ENCODE peak calls at places on chromosomes 7 and 10, in nine cellular contexts. J, U, B, E, Z, D, K, N and G are unnamed samples. For H3K4me1 and H3K27me3, the result is how much of the 10 kb centered on the place peaks cover.

GRCh38 chr10:49076319-49076718 is 39.0 kb downstream of the VSTM4 start:
- DNase-seq in J (no peak), U (no peak), B (no peak), E (no peak), Z (no peak), D (no peak), K (no peak), N (no peak), G (no peak)

GRCh38 chr10:80462986-80463741 is 9.1 kb downstream of the TSPAN14 start:
- DNase-seq in J (no peak), U (no peak), B (no peak), E (peak), Z (no peak), D (no peak), K (no peak), N (no peak), G (no peak)

GRCh38 chr7:96097802-96098201 is 224.1 kb downstream of the SLC25A13 start:
- DNase-seq in J (no peak), U (no peak), B (no peak), E (no peak), Z (no peak), D (no peak), K (no peak), N (no peak), G (no peak)

GRCh38 chr7:55172881-55173609 is 154.2 kb downstream of the EGFR start:
- DNase-seq in J (no peak), U (no peak), B (no peak), E (no peak), Z (no peak), D (no peak), K (no peak), N (no peak), G (no peak)

GRCh38 chr7:141480953-141481352 is 70.3 kb upstream of the AGK start:
- DNase-seq in J (no peak), U (no peak), B (no peak), E (no peak), Z (no peak), D (no peak), K (no peak), N (no peak), G (no peak)

GRCh38 chr10:70074147-70074546 is 21.5 kb downstream of the MACROH2A2 start:
- DNase-seq in J (no peak), U (no peak), B (no peak), E (no peak), Z (no peak), D (no peak), K (no peak), N (no peak), G (no peak)

GRCh38 chr7:155228894-155229293 is 68.8 kb upstream of the INSIG1 start:
- DNase-seq in J (no peak), U (no peak), B (no peak), E (no peak), Z (no peak), D (no peak), K (no peak), N (no peak), G (no peak)

GRCh38 chr10:109676703-109677102 is 246.6 kb downstream of the XPNPEP1 start:
- DNase-seq in J (no peak), U (peak), B (no peak), E (no peak), Z (no peak), D (no peak), K (no peak), N (no peak), G (no peak)

GRCh38 chr10:82529064-82529463 is 654.1 kb downstream of the NRG3 start:
- DNase-seq in J (no peak), U (no peak), B (no peak), E (no peak), Z (no peak), D (no peak), K (no peak), N (no peak), G (no peak)

GRCh38 chr7:17084166-17084475 is 202.3 kb upstream of the AGR3 start:
- DNase-seq in J (no peak), U (no peak), B (no peak), E (no peak), Z (no peak), D (no peak), K (no peak), N (no peak), G (no peak)

GRCh38 chr7:55509322-55509721 is 63.0 kb downstream of the VOPP1 start:
- DNase-seq in J (no peak), U (no peak), B (no peak), E (no peak), Z (no peak), D (no peak), K (no peak), N (no peak), G (no peak)

GRCh38 chr7:55369427-55369826 is 4.3 kb downstream of the LANCL2 start:
- DNase-seq in J (no peak), U (no peak), B (no peak), E (no peak), Z (no peak), D (no peak), K (no peak), N (no peak), G (no peak)

GRCh38 chr7:44062180-44062902 is 3.0 kb downstream of the PGAM2 start:
- DNase-seq in J (no peak), U (no peak), B (peak), E (peak), Z (peak), D (peak), K (no peak), N (no peak), G (no peak)

GRCh38 chr10:102753724-102754123 is 10.0 kb downstream of the WBP1L start:
- DNase-seq in J (no peak), U (no peak), B (no peak), E (no peak), Z (no peak), D (no peak), K (no peak), N (no peak), G (no peak)

GRCh38 chr7:139603896-139604295 is 80.4 kb downstream of the CLEC2L start:
- DNase-seq in J (no peak), U (no peak), B (peak), E (no peak), Z (no peak), D (no peak), K (no peak), N (no peak), G (no peak)

GRCh38 chr7:35454575-35455385 is 200.9 kb upstream of the TBX20 start:
- DNase-seq in J (no peak), U (no peak), B (no peak), E (no peak), Z (no peak), D (no peak), K (no peak), N (no peak), G (no peak)

GRCh38 chr7:69749358-69749757 is 151.1 kb downstream of the AUTS2 start:
- DNase-seq in J (no peak), U (no peak), B (no peak), E (no peak), Z (no peak), D (no peak), K (no peak), N (no peak), G (no peak)

GRCh38 chr7:95596183-95597135 is at the start of gene PDK4:
- DNase-seq in J (peak), U (no peak), B (peak), E (peak), Z (peak), D (peak), K (peak), N (no peak), G (no peak)

GRCh38 chr7:41942468-41943097 is 239.7 kb upstream of the INHBA start:
- DNase-seq in J (peak), U (no peak), B (peak), E (no peak), Z (no peak), D (no peak), K (no peak), N (no peak), G (no peak)

GRCh38 chr7:113710310-113711106 is 208.3 kb downstream of the PPP1R3A start:
- DNase-seq in J (peak), U (peak), B (no peak), E (no peak), Z (no peak), D (no peak), K (no peak), N (peak), G (no peak)

GRCh38 chr10:97234403-97234802 is 48.6 kb upstream of the SLIT1 start:
- DNase-seq in J (peak), U (no peak), B (no peak), E (no peak), Z (no peak), D (no peak), K (no peak), N (no peak), G (no peak)

DNA sequence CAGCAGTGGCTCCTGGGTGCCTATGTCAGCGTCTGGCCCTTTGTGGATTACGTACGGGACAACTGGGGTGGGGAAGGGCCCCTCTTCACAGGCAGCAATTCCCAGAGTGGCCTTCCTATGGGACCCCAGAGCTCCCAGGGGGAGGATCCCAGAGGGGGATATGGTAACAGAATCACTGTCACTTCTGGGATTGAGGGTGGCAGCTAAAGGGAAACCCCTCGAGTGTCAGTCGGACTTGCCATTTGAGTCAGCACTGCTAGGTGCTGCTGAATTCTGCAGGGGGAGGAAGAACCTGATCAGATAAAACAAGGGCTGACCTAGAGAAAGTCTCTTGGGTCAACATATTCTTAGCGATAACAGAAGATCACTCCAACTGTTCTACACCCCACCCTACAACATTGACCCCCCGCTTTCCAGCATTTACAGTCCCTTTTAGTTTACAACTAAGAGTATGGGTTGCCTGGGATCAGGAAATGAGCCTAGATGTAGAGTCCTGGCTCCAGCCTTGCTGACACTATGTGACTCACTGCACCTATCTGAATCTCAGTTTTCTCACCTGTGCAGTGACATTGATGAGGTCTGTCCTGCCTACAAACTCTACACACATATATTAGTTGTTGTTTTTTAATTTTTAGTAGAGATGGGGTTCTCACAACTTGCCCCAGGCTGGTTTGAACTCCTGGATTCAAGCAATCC is 12.3 kb upstream of the DDIT4 start:
- DNase-seq in J (peak), U (no peak), B (no peak), E (no peak), Z (no peak), D (no peak), K (no peak), N (peak), G (peak)
- H3K4me1 ChIP-seq in J (under half), U (half or more), B (under half), E (under half), Z (under half), D (half or more), K (under half), N (half or more), G (half or more)

GRCh38 chr10:132397671-132398565 is 918 bp downstream of the PWWP2B start:
- DNase-seq in J (peak), U (no peak), B (peak), E (no peak), Z (no peak), D (peak), K (no peak), N (peak), G (no peak)

GRCh38 chr10:132397036-132397541 is at the start of gene PWWP2B:
- DNase-seq in J (peak), U (no peak), B (no peak), E (peak), Z (no peak), D (peak), K (no peak), N (peak), G (peak)

GRCh38 chr10:132399117-132400035 is 2.4 kb downstream of the PWWP2B start:
- DNase-seq in J (no peak), U (no peak), B (no peak), E (no peak), Z (no peak), D (peak), K (no peak), N (no peak), G (no peak)

GRCh38 chr10:132400041-132400546 is 3.1 kb downstream of the PWWP2B start:
- DNase-seq in J (no peak), U (no peak), B (no peak), E (no peak), Z (no peak), D (peak), K (no peak), N (no peak), G (no peak)

GRCh38 chr10:132398566-132398991 is 1.6 kb downstream of the PWWP2B start:
- DNase-seq in J (no peak), U (no peak), B (no peak), E (no peak), Z (no peak), D (peak), K (no peak), N (no peak), G (no peak)
- H3K4me3 ChIP-seq in J (no peak), U (peak), B (no peak), E (no peak), Z (peak), D (peak), K (peak), N (no peak), G (peak)

GRCh38 chr10:100668001-100668400 is 77.4 kb upstream of the PAX2 start:
- DNase-seq in J (no peak), U (no peak), B (no peak), E (no peak), Z (no peak), D (peak), K (no peak), N (no peak), G (no peak)
- H3K27me3 ChIP-seq in J (half or more), U (half or more), B (under half), E (under half), Z (under half), D (half or more), K (under half), N (under half), G (under half)

GRCh38 chr10:89476150-89476549 is 59.2 kb downstream of the SLC16A12 start:
- DNase-seq in J (no peak), U (no peak), B (no peak), E (no peak), Z (no peak), D (no peak), K (no peak), N (no peak), G (no peak)
- H3K4me1 ChIP-seq in J (half or more), U (under half), B (half or more), E (under half), Z (under half), D (half or more), K (half or more), N (under half), G (under half)

GRCh38 chr7:151838861-151839381 is 38.0 kb downstream of the PRKAG2 start:
- DNase-seq in J (no peak), U (no peak), B (no peak), E (peak), Z (no peak), D (peak), K (no peak), N (peak), G (no peak)
- H3K4me3 ChIP-seq in J (no peak), U (no peak), B (no peak), E (no peak), Z (no peak), D (no peak), K (no peak), N (peak), G (peak)

GRCh38 chr10:62684911-62685310 is 119.6 kb upstream of the ADO start:
- DNase-seq in J (no peak), U (no peak), B (no peak), E (no peak), Z (no peak), D (no peak), K (no peak), N (no peak), G (no peak)
- H3K27me3 ChIP-seq in J (under half), U (under half), B (under half), E (under half), Z (under half), D (under half), K (under half), N (under half), G (under half)

GRCh38 chr7:104914427-104914826 is 99.6 kb upstream of the KMT2E start:
- DNase-seq in J (no peak), U (no peak), B (no peak), E (no peak), Z (no peak), D (no peak), K (no peak), N (no peak), G (no peak)
- H3K4me1 ChIP-seq in J (under half), U (under half), B (under half), E (under half), Z (under half), D (under half), K (under half), N (under half), G (under half)